ENCODE peak calls at places on chromosome 11, in nine cellular contexts. One of them, this sample, is unnamed.

GRCh38 chr11:69868003-69868865 is 49.0 kb upstream of the FGF3 start:
- DNase-seq in ELR: no peak
- DNase-seq in CD8-positive, alpha-beta memory T cell: no peak
- DNase-seq in posterior cingulate gyrus: no peak
- DNase-seq in H1: no peak
- DNase-seq in dorsolateral prefrontal cortex: no peak
- DNase-seq in cardiac fibroblast: no peak
- DNase-seq in AG04449: no peak
- DNase-seq in HCT116: no peak
- DNase-seq in this sample: no peak

GRCh38 chr11:95698939-95699562 is 90.5 kb downstream of the FAM76B start:
- DNase-seq in ELR: no peak
- DNase-seq in CD8-positive, alpha-beta memory T cell: no peak
- DNase-seq in posterior cingulate gyrus: no peak
- DNase-seq in H1: no peak
- DNase-seq in dorsolateral prefrontal cortex: no peak
- DNase-seq in cardiac fibroblast: peak
- DNase-seq in AG04449: no peak
- DNase-seq in HCT116: no peak
- DNase-seq in this sample: no peak

GRCh38 chr11:33000181-33000580 is 15.5 kb upstream of the DEPDC7 start:
- DNase-seq in ELR: peak
- DNase-seq in CD8-positive, alpha-beta memory T cell: no peak
- DNase-seq in posterior cingulate gyrus: no peak
- DNase-seq in H1: no peak
- DNase-seq in dorsolateral prefrontal cortex: no peak
- DNase-seq in cardiac fibroblast: peak
- DNase-seq in AG04449: peak
- DNase-seq in HCT116: no peak
- DNase-seq in this sample: no peak

GRCh38 chr11:4418403-4418802 is 24.9 kb upstream of the TRIM21 start:
- DNase-seq in ELR: no peak
- DNase-seq in CD8-positive, alpha-beta memory T cell: no peak
- DNase-seq in posterior cingulate gyrus: no peak
- DNase-seq in H1: no peak
- DNase-seq in dorsolateral prefrontal cortex: no peak
- DNase-seq in cardiac fibroblast: no peak
- DNase-seq in AG04449: no peak
- DNase-seq in HCT116: no peak
- DNase-seq in this sample: no peak

GRCh38 chr11:58616594-58616993 is 5.9 kb upstream of the CNTF start:
- DNase-seq in ELR: peak
- DNase-seq in CD8-positive, alpha-beta memory T cell: no peak
- DNase-seq in posterior cingulate gyrus: no peak
- DNase-seq in H1: no peak
- DNase-seq in dorsolateral prefrontal cortex: no peak
- DNase-seq in cardiac fibroblast: peak
- DNase-seq in AG04449: peak
- DNase-seq in HCT116: no peak
- DNase-seq in this sample: no peak

GRCh38 chr11:70029831-70030811 is 48.0 kb upstream of the ANO1 start:
- DNase-seq in ELR: no peak
- DNase-seq in CD8-positive, alpha-beta memory T cell: no peak
- DNase-seq in posterior cingulate gyrus: no peak
- DNase-seq in H1: no peak
- DNase-seq in dorsolateral prefrontal cortex: no peak
- DNase-seq in cardiac fibroblast: no peak
- DNase-seq in AG04449: no peak
- DNase-seq in HCT116: no peak
- DNase-seq in this sample: no peak

GRCh38 chr11:112878228-112878627 is 83.0 kb upstream of the NCAM1 start:
- DNase-seq in ELR: no peak
- DNase-seq in CD8-positive, alpha-beta memory T cell: no peak
- DNase-seq in posterior cingulate gyrus: no peak
- DNase-seq in H1: no peak
- DNase-seq in dorsolateral prefrontal cortex: no peak
- DNase-seq in cardiac fibroblast: no peak
- DNase-seq in AG04449: no peak
- DNase-seq in HCT116: no peak
- DNase-seq in this sample: no peak

GRCh38 chr11:111922803-111923202 is 4.1 kb downstream of the C11orf52 start:
- DNase-seq in ELR: peak
- DNase-seq in CD8-positive, alpha-beta memory T cell: no peak
- DNase-seq in posterior cingulate gyrus: no peak
- DNase-seq in H1: no peak
- DNase-seq in dorsolateral prefrontal cortex: no peak
- DNase-seq in cardiac fibroblast: peak
- DNase-seq in AG04449: peak
- DNase-seq in HCT116: no peak
- DNase-seq in this sample: no peak

GRCh38 chr11:104691129-104691528 is 207.1 kb downstream of the CASP12 start:
- DNase-seq in ELR: peak
- DNase-seq in CD8-positive, alpha-beta memory T cell: no peak
- DNase-seq in posterior cingulate gyrus: no peak
- DNase-seq in H1: no peak
- DNase-seq in dorsolateral prefrontal cortex: no peak
- DNase-seq in cardiac fibroblast: no peak
- DNase-seq in AG04449: no peak
- DNase-seq in HCT116: no peak
- DNase-seq in this sample: no peak

GRCh38 chr11:131370901-131371790 is 731 bp downstream of the NTM start:
- DNase-seq in ELR: no peak
- DNase-seq in CD8-positive, alpha-beta memory T cell: no peak
- DNase-seq in posterior cingulate gyrus: no peak
- DNase-seq in H1: no peak
- DNase-seq in dorsolateral prefrontal cortex: no peak
- DNase-seq in cardiac fibroblast: no peak
- DNase-seq in AG04449: no peak
- DNase-seq in HCT116: no peak
- DNase-seq in this sample: no peak

GRCh38 chr11:69489031-69489745 is 7.7 kb downstream of the LINC01488 start:
- DNase-seq in ELR: no peak
- DNase-seq in CD8-positive, alpha-beta memory T cell: no peak
- DNase-seq in posterior cingulate gyrus: peak
- DNase-seq in H1: no peak
- DNase-seq in dorsolateral prefrontal cortex: no peak
- DNase-seq in cardiac fibroblast: no peak
- DNase-seq in AG04449: no peak
- DNase-seq in HCT116: no peak
- DNase-seq in this sample: no peak

GRCh38 chr11:117410861-117411725 is 83.4 kb downstream of the CEP164 start:
- DNase-seq in ELR: no peak
- DNase-seq in CD8-positive, alpha-beta memory T cell: no peak
- DNase-seq in posterior cingulate gyrus: no peak
- DNase-seq in H1: no peak
- DNase-seq in dorsolateral prefrontal cortex: no peak
- DNase-seq in cardiac fibroblast: no peak
- DNase-seq in AG04449: no peak
- DNase-seq in HCT116: no peak
- DNase-seq in this sample: no peak

GRCh38 chr11:113022267-113022666 is 61.0 kb downstream of the NCAM1 start:
- DNase-seq in ELR: no peak
- DNase-seq in CD8-positive, alpha-beta memory T cell: no peak
- DNase-seq in posterior cingulate gyrus: no peak
- DNase-seq in H1: no peak
- DNase-seq in dorsolateral prefrontal cortex: no peak
- DNase-seq in cardiac fibroblast: peak
- DNase-seq in AG04449: no peak
- DNase-seq in HCT116: no peak
- DNase-seq in this sample: no peak